ENCODE peak calls at places on chromosomes 1 and 21, in four cellular contexts. A is pancreas, Y is PC-3, T is adrenal gland. R is an unnamed sample.

GRCh38 chr1:64823691-64824476 is 79.0 kb downstream of the RAVER2 start:
- DNase-seq in A (peak; percentile 42), Y (peak; percentile 84), T (peak; percentile 62), R (peak; percentile 34)

GRCh38 chr21:43611598-43612369 is 47.5 kb downstream of the HSF2BP start:
- DNase-seq in A (peak; percentile 66), Y (peak; percentile 77), T (peak; percentile 54), R (no peak)

GRCh38 chr1:201686709-201687455 is 142.1 kb upstream of the IPO9 start:
- DNase-seq in A (no peak), Y (no peak), T (no peak), R (no peak)

GRCh38 chr1:46364612-46365011 is 24.0 kb downstream of the NSUN4 start:
- DNase-seq in A (no peak), Y (no peak), T (no peak), R (no peak)

GRCh38 chr21:15247613-15248012 is 182.8 kb upstream of the NRIP1 start:
- DNase-seq in A (no peak), Y (peak; percentile 71), T (no peak), R (no peak)

GRCh38 chr21:35943752-35944151 is 116.6 kb downstream of the SETD4 start:
- DNase-seq in A (no peak), Y (no peak), T (no peak), R (no peak)

GRCh38 chr1:30756545-30757195 is 904 bp downstream of the LAPTM5 start:
- DNase-seq in A (no peak), Y (peak; percentile 85), T (peak; percentile 86), R (peak; percentile 86)

GRCh38 chr1:212514056-212514614 is 81.4 kb downstream of the NENF start:
- DNase-seq in A (peak; percentile 57), Y (peak; percentile 95), T (peak; percentile 38), R (peak; percentile 59)

GRCh38 chr21:20572582-20572981 is 425.6 kb upstream of the NCAM2 start:
- DNase-seq in A (no peak), Y (no peak), T (no peak), R (no peak)

GRCh38 chr1:51237714-51238403 is 1.8 kb downstream of the RNF11 start:
- DNase-seq in A (no peak), Y (peak; percentile 52), T (no peak), R (peak; percentile 40)

GRCh38 chr1:17258758-17259130 is 9.8 kb downstream of the PADI3 start:
- DNase-seq in A (no peak), Y (no peak), T (no peak), R (peak; percentile 54)

GRCh38 chr1:32142446-32143301 is 34.8 kb downstream of the KPNA6 start:
- DNase-seq in A (peak; percentile 37), Y (peak; percentile 82), T (peak; percentile 79), R (peak; percentile 62)

GRCh38 chr21:44870748-44871495 is 2.6 kb downstream of the PTTG1IP start:
- DNase-seq in A (peak; percentile 63), Y (peak; percentile 78), T (peak; percentile 71), R (no peak)

GRCh38 chr21:45899317-45900033 is 82.1 kb upstream of the COL6A1 start:
- DNase-seq in A (no peak), Y (no peak), T (no peak), R (no peak)

GRCh38 chr1:66519988-66520387 is 14.0 kb upstream of the SGIP1 start:
- DNase-seq in A (no peak), Y (peak; percentile 62), T (no peak), R (no peak)

DNA sequence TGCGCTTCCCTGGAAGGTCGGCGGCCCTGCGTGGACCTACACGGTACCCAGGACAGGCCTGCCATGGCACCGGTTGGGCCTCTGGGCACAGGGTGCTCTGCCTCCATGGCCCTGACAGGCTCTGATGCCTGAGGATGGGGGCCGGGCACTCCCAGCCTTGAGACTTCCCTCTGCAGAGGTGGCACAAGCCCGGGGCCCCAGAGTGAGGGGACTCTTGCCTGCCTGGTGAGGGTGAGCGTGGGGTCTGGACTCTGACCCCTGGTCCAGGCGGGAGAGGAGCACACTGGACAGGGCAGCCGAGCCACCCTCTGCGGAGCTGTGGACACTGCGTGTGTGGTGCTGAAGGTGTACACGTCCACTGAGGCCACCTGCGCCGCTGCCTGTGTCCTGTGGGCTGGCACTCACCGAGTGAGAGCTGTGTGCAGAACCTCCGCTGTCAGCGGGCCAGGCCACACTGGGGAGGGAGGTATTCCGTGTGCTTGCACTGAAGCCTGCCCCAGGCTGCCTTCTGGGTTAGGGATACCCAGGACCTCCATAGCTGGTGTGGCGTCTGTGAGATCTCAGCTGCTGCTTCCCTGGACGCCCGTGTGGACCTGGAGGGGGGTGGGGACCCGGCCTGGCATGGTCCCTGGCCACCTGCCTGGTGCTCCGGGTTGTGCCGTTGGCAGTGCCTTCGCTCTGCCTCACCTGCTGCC is 10.4 kb downstream of the SKI start:
- DNase-seq in A (peak; percentile 80), Y (no peak), T (no peak), R (no peak)
- H3K4me1 ChIP-seq in A (peaks cover 15% of the 10 kb centered on the region), Y (peaks cover 8% of the 10 kb centered on the region), T (peaks cover 52% of the 10 kb centered on the region), R (peaks cover 14% of the 10 kb centered on the region)

GRCh38 chr1:40783001-40783905 is at the start of gene KCNQ4:
- DNase-seq in A (peak; percentile 71), Y (peak; percentile 46), T (peak; percentile 44), R (no peak)

GRCh38 chr1:40781614-40781971 is 2.0 kb upstream of the KCNQ4 start:
- DNase-seq in A (no peak), Y (no peak), T (no peak), R (no peak)

GRCh38 chr1:40784141-40784770 is 669 bp downstream of the KCNQ4 start:
- DNase-seq in A (peak; percentile 44), Y (no peak), T (no peak), R (no peak)

GRCh38 chr1:40780678-40781613 is 2.6 kb upstream of the KCNQ4 start:
- DNase-seq in A (no peak), Y (no peak), T (no peak), R (no peak)

DNA sequence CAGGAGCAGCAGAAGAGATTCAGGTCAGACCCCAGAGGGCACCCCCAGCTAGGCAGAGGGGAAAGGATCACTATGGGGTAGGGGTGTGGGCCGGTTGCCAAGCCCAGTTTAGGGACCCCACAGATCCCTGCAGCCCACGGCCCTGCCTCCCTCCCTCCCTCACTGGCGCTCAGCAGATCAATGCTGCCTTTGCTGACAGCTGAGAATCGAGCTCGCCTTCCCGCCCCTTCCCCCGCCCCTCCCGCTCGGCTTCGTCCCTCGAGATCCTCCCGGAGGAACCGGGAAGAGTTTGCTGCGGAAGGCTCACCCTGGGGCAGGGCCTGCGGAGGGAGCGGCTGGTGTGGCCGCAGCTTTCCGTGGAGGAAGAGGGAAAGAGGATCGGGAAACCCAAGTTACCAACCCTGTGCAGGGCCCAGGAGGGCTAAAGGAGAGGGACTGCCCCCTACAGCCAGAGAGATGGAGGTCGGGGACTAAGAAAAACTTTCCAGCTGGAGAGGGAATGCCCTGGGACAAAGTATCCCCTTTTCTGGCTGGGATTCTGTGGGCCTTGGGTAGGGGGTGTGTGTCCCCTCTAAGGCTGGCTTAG is 1.1 kb upstream of the KCNQ4 start:
- DNase-seq in A (peak; percentile 53), Y (no peak), T (no peak), R (no peak)
- TF ChIP-seq CTCF in A (no peak), Y (peak; percentile 20), T (no peak), R (peak; percentile 23)

GRCh38 chr1:54582566-54583306 is 34.7 kb downstream of the ACOT11 start:
- DNase-seq in A (no peak), Y (no peak), T (no peak), R (no peak)

GRCh38 chr1:54581621-54582035 is 33.6 kb downstream of the ACOT11 start:
- DNase-seq in A (peak; percentile 99), Y (peak; percentile 71), T (peak; percentile 99), R (peak; percentile 71)

GRCh38 chr1:54584575-54584974 is 36.5 kb downstream of the ACOT11 start:
- DNase-seq in A (no peak), Y (no peak), T (no peak), R (no peak)

GRCh38 chr1:54583868-54584267 is 35.8 kb downstream of the ACOT11 start:
- DNase-seq in A (no peak), Y (no peak), T (no peak), R (no peak)

GRCh38 chr1:54583307-54583686 is 35.3 kb downstream of the ACOT11 start:
- DNase-seq in A (no peak), Y (no peak), T (no peak), R (no peak)
- H3K27ac ChIP-seq in A (no peak overlapping the region), Y (no peak overlapping the region), T (no peak overlapping the region), R (no peak overlapping the region)

DNA sequence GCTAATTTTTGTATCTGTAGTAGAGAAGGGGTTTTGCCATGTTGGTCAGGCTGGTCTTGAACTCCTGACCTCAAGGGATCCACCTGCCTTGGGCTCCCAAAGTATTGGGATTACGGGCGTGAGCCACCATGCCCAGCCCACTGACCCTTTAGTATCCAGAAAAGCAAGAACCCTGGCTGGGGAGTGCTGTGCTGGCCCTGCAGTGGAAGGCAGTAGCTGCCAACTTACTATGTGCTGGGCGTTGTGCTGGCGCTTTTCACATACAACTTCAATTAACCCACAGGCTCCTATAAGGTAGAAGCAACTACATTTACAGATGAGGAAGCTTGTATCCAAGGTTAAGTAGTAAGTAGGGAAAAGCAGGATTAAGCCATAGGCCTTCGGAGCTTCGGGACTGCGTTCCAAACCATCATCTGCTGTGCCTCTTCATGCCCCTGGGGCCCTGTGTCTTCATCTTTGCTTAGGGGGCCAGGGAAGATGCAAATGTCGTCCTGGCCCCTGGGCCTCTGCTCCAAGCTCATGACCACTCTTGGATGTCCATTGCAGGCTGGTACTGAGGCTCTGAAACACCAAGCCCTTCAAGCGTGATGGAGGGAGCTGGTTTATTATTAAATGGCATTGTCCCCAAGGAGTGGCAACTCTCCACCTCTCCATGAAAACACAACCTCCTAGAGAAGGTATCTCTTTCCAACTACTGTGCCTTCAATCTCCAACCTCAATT is 8.7 kb upstream of the CPLANE2 start:
- DNase-seq in A (no peak), Y (no peak), T (no peak), R (no peak)
- H3K4me1 ChIP-seq in A (peaks cover 33% of the 10 kb centered on the region), Y (peaks cover 26% of the 10 kb centered on the region), T (peaks cover 28% of the 10 kb centered on the region), R (peaks cover 9% of the 10 kb centered on the region)